ENCODE peak calls at places on chromosomes 12 and 14, in six cellular contexts. D, F, P, V, Q and E are unnamed samples.

GRCh38 chr12:68374315-68374982 is 42.3 kb upstream of the MDM1 start:
- DNase-seq in P (peak), F (no peak), Q (peak), D (peak), V (peak), E (no peak)

GRCh38 chr12:19643635-19644034 is 204.3 kb downstream of the AEBP2 start:
- DNase-seq in P (no peak), Q (no peak), V (no peak), F (no peak), D (peak), E (peak)

GRCh38 chr14:29240046-29240445 is 473.5 kb downstream of the FOXG1 start:
- DNase-seq in F (no peak), Q (no peak), P (no peak), D (peak), V (no peak), E (no peak)

GRCh38 chr12:5511644-5512584 is 80.0 kb downstream of the NTF3 start:
- DNase-seq in F (no peak), V (no peak), D (no peak), Q (no peak), P (no peak), E (no peak)

GRCh38 chr14:34013714-34014055 is 62.8 kb upstream of the EGLN3 start:
- DNase-seq in F (no peak), D (no peak), Q (no peak), V (no peak), P (no peak), E (no peak)

GRCh38 chr12:123822804-123823203 is 60.7 kb downstream of the DNAH10 start:
- DNase-seq in F (no peak), D (no peak), P (no peak), Q (no peak), V (no peak), E (no peak)

GRCh38 chr14:21108791-21109190 is 7.9 kb downstream of the TMEM253 start:
- DNase-seq in F (no peak), V (no peak), Q (no peak), D (no peak), P (no peak), E (no peak)

GRCh38 chr14:62253931-62254330 is 491.7 kb downstream of the SNAPC1 start:
- DNase-seq in D (no peak), F (no peak), Q (no peak), V (no peak), P (no peak), E (no peak)

GRCh38 chr12:115404761-115405470 is 720.9 kb upstream of the TBX3 start:
- DNase-seq in P (no peak), D (peak), F (no peak), V (no peak), Q (no peak), E (no peak)

GRCh38 chr12:123907726-123908476 is 64.7 kb downstream of the CCDC92 start:
- DNase-seq in F (no peak), V (no peak), P (no peak), Q (no peak), D (no peak), E (no peak)

GRCh38 chr14:81302613-81303012 is 81.9 kb upstream of the GTF2A1 start:
- DNase-seq in D (no peak), F (peak), V (no peak), P (no peak), Q (no peak), E (peak)

GRCh38 chr12:7221486-7221885 is 32.0 kb downstream of the PEX5 start:
- DNase-seq in D (no peak), V (no peak), Q (no peak), F (no peak), P (no peak), E (no peak)

GRCh38 chr14:51901475-51902024 is 41.1 kb downstream of the GNG2 start:
- DNase-seq in V (no peak), F (no peak), P (no peak), Q (no peak), D (no peak), E (no peak)

GRCh38 chr12:124008629-124009028 is 35.6 kb downstream of the ZNF664 start:
- DNase-seq in D (no peak), P (no peak), Q (no peak), V (no peak), F (no peak), E (no peak)

GRCh38 chr12:98464155-98464554 is 51.2 kb upstream of the TMPO start:
- DNase-seq in Q (no peak), D (no peak), P (no peak), F (no peak), V (no peak), E (no peak)

GRCh38 chr14:94392510-94392935 is 4.1 kb upstream of the SERPINA1 start:
- DNase-seq in Q (peak), V (no peak), P (no peak), F (no peak), D (peak), E (no peak)

GRCh38 chr14:79331820-79332219 is 879.5 kb downstream of the DIO2 start:
- DNase-seq in V (no peak), F (no peak), Q (no peak), P (no peak), D (no peak), E (no peak)

GRCh38 chr14:22898302-22898894 is 15.4 kb downstream of the REM2 start:
- DNase-seq in D (no peak), P (no peak), V (no peak), F (no peak), Q (no peak), E (no peak)

GRCh38 chr14:37036669-37037341 is 135.6 kb downstream of the SLC25A21 start:
- DNase-seq in F (no peak), D (peak), P (no peak), V (no peak), Q (no peak), E (no peak)

GRCh38 chr14:65847065-65847847 is 434.7 kb downstream of the FUT8 start:
- DNase-seq in V (no peak), F (no peak), D (no peak), Q (peak), P (peak), E (no peak)

GRCh38 chr12:52860102-52860838 is 11.5 kb upstream of the KRT78 start:
- DNase-seq in V (no peak), D (no peak), P (no peak), Q (no peak), F (no peak), E (no peak)

GRCh38 chr12:12519599-12519998 is 43.1 kb downstream of the DUSP16 start:
- DNase-seq in V (no peak), Q (no peak), F (no peak), D (no peak), P (no peak), E (no peak)

GRCh38 chr12:121285856-121286255 is 10.7 kb downstream of the CAMKK2 start:
- DNase-seq in F (no peak), P (no peak), D (no peak), V (no peak), Q (no peak), E (no peak)